ENCODE peak calls at places on chromosomes 3 and 15, in seven cellular contexts. N is activated CD8-positive, alpha-beta memory T cell treated with anti-CD3 and anti-CD28 coated beads for 1 hour; G is A549; V is nephron progenitor cell; O is globus pallidus; P is activated effector memory CD4-positive, alpha-beta T cell treated with Interleukin-2 at 50 U/mL for 16 hours; I is activated naive CD4-positive, alpha-beta T cell. H is an unnamed sample.

GRCh38 chr15:40313531-40314398 is 6.0 kb upstream of the PLCB2 start:
- DNase-seq in P (no peak), O (no peak), N (no peak), G (no peak), I (no peak), V (no peak), H (no peak)

GRCh38 chr3:16728762-16729745 is 123.8 kb upstream of the DAZL start:
- DNase-seq in O (no peak), V (no peak), N (no peak), I (no peak), G (no peak), P (no peak), H (no peak)

GRCh38 chr3:127674793-127675189 is 2.0 kb downstream of the ABTB1 start:
- DNase-seq in G (no peak), V (no peak), N (no peak), O (no peak), I (no peak), P (no peak), H (peak)

GRCh38 chr3:71219744-71220638 is 363.5 kb downstream of the FOXP1 start:
- DNase-seq in I (no peak), V (no peak), P (no peak), O (no peak), G (no peak), N (no peak), H (no peak)

GRCh38 chr3:179769411-179770247 is 116.8 kb downstream of the USP13 start:
- DNase-seq in G (no peak), N (no peak), O (no peak), V (no peak), P (no peak), I (no peak), H (no peak)

GRCh38 chr3:46030626-46031025 is 3.3 kb upstream of the XCR1 start:
- DNase-seq in I (no peak), N (no peak), O (no peak), V (no peak), G (no peak), P (no peak), H (no peak)

GRCh38 chr15:70284438-70285214 is 186.9 kb upstream of the TLE3 start:
- DNase-seq in I (no peak), O (peak), G (no peak), P (no peak), N (no peak), V (no peak), H (peak)

GRCh38 chr15:98850991-98851776 is 156.4 kb downstream of the PGPEP1L start:
- DNase-seq in O (peak), N (peak), P (peak), V (peak), I (no peak), G (peak), H (peak)

GRCh38 chr15:77455696-77456293 is 35.1 kb downstream of the HMG20A start:
- DNase-seq in O (no peak), G (no peak), N (no peak), I (no peak), P (no peak), V (no peak), H (no peak)

GRCh38 chr3:59609967-59610366 is 560.1 kb upstream of the CFAP20DC start:
- DNase-seq in N (no peak), O (no peak), V (peak), I (no peak), G (no peak), P (no peak), H (peak)

GRCh38 chr15:101435761-101436160 is 53.7 kb downstream of the PCSK6 start:
- DNase-seq in O (no peak), N (no peak), P (no peak), V (no peak), I (no peak), G (no peak), H (no peak)

GRCh38 chr3:167668651-167669050 is 14.9 kb upstream of the WDR49 start:
- DNase-seq in P (no peak), O (no peak), I (no peak), V (no peak), N (no peak), G (no peak), H (no peak)

GRCh38 chr3:5016218-5017161 is 37.3 kb downstream of the BHLHE40 start:
- DNase-seq in G (peak), I (no peak), V (no peak), P (peak), O (no peak), N (no peak), H (peak)

GRCh38 chr3:140593766-140594165 is 84.1 kb upstream of the TRIM42 start:
- DNase-seq in N (no peak), G (no peak), P (no peak), O (no peak), I (no peak), V (no peak), H (no peak)

GRCh38 chr15:89740137-89740536 is 10.9 kb downstream of the MESP1 start:
- DNase-seq in O (peak), I (no peak), G (peak), N (no peak), P (peak), V (peak), H (no peak)